ENCODE peak calls at places on chromosomes 7 and 10, in four cellular contexts. I, E, O and N are unnamed samples.

GRCh38 chr10:1575481-1576244 is 161.7 kb downstream of the ADARB2 start:
- DNase-seq in I (no peak), E (no peak), O (no peak), N (no peak)

GRCh38 chr7:20651960-20652544 is 36.6 kb downstream of the ABCB5 start:
- DNase-seq in I (no peak), E (peak), O (no peak), N (peak)

GRCh38 chr10:25725917-25726716 is 207.9 kb upstream of the MYO3A start:
- DNase-seq in I (peak), E (peak), O (peak), N (peak)

GRCh38 chr7:101767544-101767943 is 49.9 kb upstream of the CUX1 start:
- DNase-seq in I (no peak), E (no peak), O (no peak), N (no peak)

GRCh38 chr10:121080324-121080807 is 229.2 kb downstream of the WDR11 start:
- DNase-seq in I (no peak), E (no peak), O (no peak), N (peak)

GRCh38 chr10:120979435-120980315 is 128.5 kb downstream of the WDR11 start:
- DNase-seq in I (no peak), E (peak), O (peak), N (peak)

GRCh38 chr7:42151309-42151708 is 85.7 kb downstream of the GLI3 start:
- DNase-seq in I (no peak), E (no peak), O (no peak), N (no peak)

GRCh38 chr7:70579397-70580097 is 552.4 kb upstream of the GALNT17 start:
- DNase-seq in I (no peak), E (no peak), O (no peak), N (no peak)

GRCh38 chr7:122430710-122431109 is 126.2 kb upstream of the FEZF1 start:
- DNase-seq in I (no peak), E (no peak), O (no peak), N (no peak)

GRCh38 chr10:94208315-94208714 is 154.4 kb downstream of the NOC3L start:
- DNase-seq in I (no peak), E (no peak), O (no peak), N (no peak)
- TF ChIP-seq POLR2AphosphoS5 in I (no peak), E (no peak), O (no peak), N (no peak)

DNA sequence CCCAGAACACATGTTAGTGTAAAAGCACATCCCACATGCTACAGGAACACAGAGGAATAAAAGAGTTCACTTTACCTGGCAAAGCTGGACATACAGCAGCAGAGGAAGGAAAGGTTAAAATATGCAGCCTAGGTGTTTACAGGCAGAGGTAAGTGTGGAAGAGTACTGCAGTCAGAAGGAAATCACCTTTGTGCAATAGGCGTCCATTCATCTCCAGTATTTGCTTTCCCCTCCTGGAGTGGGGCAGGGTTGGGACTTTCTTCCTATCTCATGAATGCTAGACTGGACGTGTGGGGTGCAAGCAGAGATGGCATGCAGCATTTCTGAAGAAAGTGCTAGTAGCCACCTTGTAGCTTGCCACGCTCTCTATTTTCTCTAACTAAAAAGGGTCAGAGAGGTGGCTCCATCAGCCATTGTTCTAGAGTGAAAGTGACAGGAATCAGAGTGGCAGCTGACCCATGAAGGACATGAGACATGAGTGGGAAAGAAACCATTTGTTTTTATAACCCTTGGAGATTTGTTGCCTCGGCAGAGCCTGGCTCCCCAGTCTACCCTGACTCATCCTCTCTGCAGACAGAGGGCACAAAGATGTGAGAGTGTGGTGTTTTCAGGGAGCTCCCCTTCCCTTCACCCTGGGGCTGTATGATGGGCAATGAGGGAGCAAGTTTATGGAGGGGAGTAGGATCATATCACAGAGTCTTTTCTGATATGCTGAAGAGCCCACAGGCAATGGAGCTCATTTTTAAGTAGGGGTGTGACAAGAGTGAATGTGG is 101.2 kb upstream of the SEC61G start:
- DNase-seq in I (no peak), E (no peak), O (no peak), N (no peak)
- TF ChIP-seq ELF1 in I (no peak), E (no peak), O (no peak), N (no peak)

DNA sequence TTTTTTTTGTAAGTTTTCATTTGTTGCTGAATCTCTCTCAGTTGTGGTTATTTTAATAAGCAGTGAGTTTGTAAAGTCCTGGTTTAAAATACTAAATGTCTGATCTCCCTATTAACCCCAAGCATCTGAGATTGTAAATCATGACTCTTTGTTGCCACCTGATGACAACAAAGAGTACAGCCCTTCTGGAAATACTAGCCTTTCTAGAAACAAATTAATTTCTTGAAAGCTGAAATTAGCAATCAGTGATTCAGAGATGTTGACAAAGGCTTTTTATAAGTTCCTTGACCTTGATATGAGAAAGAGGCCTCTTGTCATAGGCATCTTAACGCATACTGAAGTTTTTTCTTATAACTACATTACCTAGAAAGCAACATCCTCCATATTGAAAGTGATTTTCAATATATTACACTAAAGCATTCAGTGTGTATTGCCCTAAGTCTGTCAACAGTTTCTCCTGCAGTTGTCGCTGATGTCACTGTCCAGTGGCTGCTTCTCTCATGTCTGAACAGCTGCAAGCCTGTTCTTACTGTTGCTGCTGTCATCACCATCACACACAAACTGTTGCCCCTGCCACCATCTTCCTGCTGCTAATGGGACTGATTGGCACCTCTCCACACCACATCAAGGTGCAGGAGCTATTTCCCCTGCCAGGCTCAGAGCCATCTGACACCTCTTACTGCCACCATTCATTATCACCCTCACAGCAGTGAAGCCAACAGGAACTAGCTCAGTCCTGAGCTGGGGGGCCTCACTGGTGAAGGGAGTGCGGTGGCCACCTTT is 95.1 kb upstream of the LRGUK start:
- DNase-seq in I (no peak), E (no peak), O (no peak), N (no peak)
- TF ChIP-seq POLR2AphosphoS5 in I (no peak), E (no peak), O (no peak), N (no peak)

GRCh38 chr10:71260622-71261325 is 48.4 kb downstream of the UNC5B start:
- DNase-seq in I (no peak), E (peak), O (no peak), N (no peak)
- TF ChIP-seq ELF1 in I (no peak), E (no peak), O (no peak), N (no peak)